ENCODE peak calls at places on chromosomes 7 and 10, in nine cellular contexts. X is H9, V is lung, O is heart left ventricle, B is MM.1S, W is cardiac muscle cell, J is aorta, L is adipocyte, U is stomach. N is an unnamed sample.

GRCh38 chr7:151046603-151047573 is 1.4 kb upstream of the ASIC3 start:
- DNase-seq in B (no peak), V (peak; percentile 35), J (peak; percentile 77), W (peak; percentile 71), O (no peak), L (peak; percentile 82), X (no peak), U (no peak), N (no peak)

GRCh38 chr10:25174461-25175230 is at the start of gene GPR158:
- DNase-seq in V (peak; percentile 92), U (peak; percentile 91), W (peak; percentile 99), O (peak; percentile 91), L (peak; percentile 88), J (peak; percentile 92), X (peak; percentile 95), B (peak; percentile 25), N (peak; percentile 82)

GRCh38 chr7:101625076-101625914 is 3.8 kb downstream of the MYL10 start:
- DNase-seq in O (no peak), L (peak; percentile 44), X (no peak), J (no peak), U (no peak), B (no peak), W (peak; percentile 43), V (no peak), N (no peak)

GRCh38 chr7:30241767-30242166 is 42.6 kb upstream of the ZNRF2 start:
- DNase-seq in U (no peak), O (no peak), J (no peak), B (no peak), L (no peak), W (no peak), X (no peak), V (no peak), N (no peak)

GRCh38 chr7:50214141-50214670 is 90.3 kb upstream of the IKZF1 start:
- DNase-seq in L (no peak), W (no peak), O (no peak), B (no peak), U (no peak), V (no peak), J (no peak), X (no peak), N (no peak)

GRCh38 chr10:35795131-35795819 is 153.2 kb upstream of the FZD8 start:
- DNase-seq in W (peak; percentile 19), O (peak; percentile 30), B (no peak), V (no peak), J (peak; percentile 63), U (no peak), L (no peak), X (no peak), N (no peak)

GRCh38 chr10:22550732-22551131 is 163.6 kb downstream of the PIP4K2A start:
- DNase-seq in O (peak; percentile 44), L (peak; percentile 52), U (peak; percentile 44), B (peak; percentile 10), V (no peak), J (no peak), X (peak; percentile 71), W (peak; percentile 45), N (peak; percentile 64)

GRCh38 chr7:2732959-2733584 is 45.1 kb downstream of the AMZ1 start:
- DNase-seq in J (peak; percentile 77), O (peak; percentile 82), V (no peak), U (peak; percentile 74), B (no peak), X (peak; percentile 15), W (peak; percentile 79), L (no peak), N (no peak)

GRCh38 chr7:27145884-27146401 is 1.6 kb downstream of the HOXA6 start:
- DNase-seq in X (no peak), U (no peak), B (no peak), L (no peak), V (no peak), W (no peak), J (no peak), O (no peak), N (peak; percentile 16)

GRCh38 chr7:27146491-27147210 is 923 bp downstream of the HOXA6 start:
- DNase-seq in U (no peak), L (no peak), X (no peak), B (no peak), O (no peak), W (no peak), J (no peak), V (no peak), N (peak; percentile 47)

GRCh38 chr7:27143950-27144798 is 693 bp upstream of the HOXA5 start:
- DNase-seq in V (no peak), X (no peak), J (no peak), W (no peak), O (no peak), U (no peak), B (no peak), L (no peak), N (peak; percentile 55)

GRCh38 chr7:27144799-27145166 is 1.3 kb upstream of the HOXA5 start:
- DNase-seq in J (no peak), V (no peak), O (no peak), W (no peak), L (no peak), U (no peak), X (no peak), B (no peak), N (no peak)

DNA sequence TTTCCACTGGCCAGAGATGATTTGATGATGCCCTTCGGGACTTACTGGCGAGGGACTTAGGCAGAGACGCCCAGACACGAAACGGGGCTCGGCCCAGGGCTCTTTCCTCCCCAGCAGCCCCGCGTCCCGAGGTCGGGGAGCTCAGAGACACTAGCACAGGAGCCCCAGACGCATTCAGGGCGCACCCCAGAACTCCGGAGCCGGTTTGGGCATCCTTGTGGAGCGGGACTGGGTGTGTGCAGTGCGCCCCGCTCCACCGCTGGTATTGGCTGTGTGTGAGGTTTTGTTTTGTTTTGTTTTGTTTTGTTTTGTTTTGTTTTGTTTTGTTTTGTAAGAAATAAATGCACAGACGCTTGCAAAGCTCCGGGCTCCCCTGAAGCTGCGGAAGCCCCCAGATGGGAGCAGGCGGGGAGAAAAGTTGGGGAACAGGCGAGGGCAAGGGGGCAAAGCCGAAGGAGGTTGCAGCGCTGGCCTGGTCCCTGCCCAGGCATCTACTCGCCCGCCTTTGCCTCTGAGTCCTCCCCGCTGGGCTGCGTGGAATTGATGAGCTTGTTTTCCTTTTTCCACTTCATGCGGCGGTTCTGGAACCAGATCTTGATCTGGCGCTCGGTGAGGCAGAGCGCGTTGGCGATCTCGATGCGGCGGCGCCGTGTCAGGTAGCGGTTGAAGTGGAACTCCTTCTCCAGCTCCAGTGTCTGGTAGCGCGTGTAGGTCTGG is 1.8 kb upstream of the HOXA5 start:
- DNase-seq in O (no peak), W (no peak), V (no peak), X (no peak), U (no peak), B (no peak), L (no peak), J (no peak), N (peak; percentile 61)
- H3K4me1 ChIP-seq in O (peaks cover 27% of the 10 kb centered on the region), W (no peaks in the 10 kb centered on the region), V (no peaks in the 10 kb centered on the region), X (no peaks in the 10 kb centered on the region), U (peaks cover 36% of the 10 kb centered on the region), B (no peaks in the 10 kb centered on the region), L (peaks cover 44% of the 10 kb centered on the region), J (no peaks in the 10 kb centered on the region), N (peaks cover 32% of the 10 kb centered on the region)

GRCh38 chr7:130926021-130926691 is 192.1 kb upstream of the KLF14 start:
- DNase-seq in J (no peak), V (no peak), U (no peak), X (no peak), B (no peak), O (no peak), W (no peak), L (no peak), N (no peak)

GRCh38 chr7:130927062-130927461 is 193.1 kb upstream of the KLF14 start:
- DNase-seq in U (no peak), V (no peak), B (no peak), J (no peak), O (no peak), W (no peak), L (no peak), X (no peak), N (no peak)

GRCh38 chr7:130927564-130927963 is 193.6 kb upstream of the KLF14 start:
- DNase-seq in W (no peak), U (no peak), V (no peak), J (no peak), X (no peak), O (no peak), B (no peak), L (no peak), N (no peak)

GRCh38 chr7:130923930-130924329 is 189.9 kb upstream of the KLF14 start:
- DNase-seq in W (no peak), B (no peak), L (no peak), J (no peak), X (no peak), O (no peak), U (no peak), V (no peak), N (no peak)

DNA sequence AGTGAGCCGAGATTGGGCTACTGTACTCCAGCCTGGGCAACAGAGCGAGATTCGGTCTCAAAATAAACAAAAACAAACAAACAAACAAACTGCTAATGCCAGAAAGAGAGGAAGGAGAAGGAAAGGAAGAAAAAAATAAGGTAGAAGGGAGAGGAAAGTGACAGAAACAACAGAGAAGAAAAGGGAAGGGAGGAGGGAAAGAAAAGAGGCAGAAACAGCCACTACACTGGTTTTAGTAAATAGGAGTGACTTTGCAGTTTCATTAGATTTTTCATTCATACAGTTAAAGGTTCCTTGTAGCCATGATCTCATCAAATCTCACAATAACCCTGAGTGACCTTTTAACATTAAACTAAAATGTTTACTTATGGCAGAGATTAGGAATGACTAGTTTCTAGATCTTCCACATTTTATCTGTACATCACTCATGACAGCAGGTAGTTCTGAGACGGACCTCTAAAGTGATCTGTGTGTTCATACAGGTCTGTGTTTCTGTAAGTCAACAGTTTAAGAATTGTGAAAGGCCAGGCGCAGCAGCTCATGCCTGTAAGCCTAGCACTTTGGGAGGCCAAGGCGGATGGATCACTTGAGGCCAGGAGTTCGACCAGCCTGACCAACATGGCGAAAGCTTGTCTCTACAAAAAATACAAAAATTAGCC is 191.3 kb upstream of the KLF14 start:
- DNase-seq in W (no peak), X (no peak), V (no peak), O (no peak), L (no peak), U (no peak), J (no peak), B (no peak), N (no peak)
- H3K4me1 ChIP-seq in W (no peaks in the 10 kb centered on the region), X (no peaks in the 10 kb centered on the region), V (peaks cover 5% of the 10 kb centered on the region), O (peaks cover 41% of the 10 kb centered on the region), L (peaks cover 34% of the 10 kb centered on the region), U (peaks cover 86% of the 10 kb centered on the region), J (peaks cover 10% of the 10 kb centered on the region), B (no peaks in the 10 kb centered on the region), N (peaks cover 48% of the 10 kb centered on the region)

DNA sequence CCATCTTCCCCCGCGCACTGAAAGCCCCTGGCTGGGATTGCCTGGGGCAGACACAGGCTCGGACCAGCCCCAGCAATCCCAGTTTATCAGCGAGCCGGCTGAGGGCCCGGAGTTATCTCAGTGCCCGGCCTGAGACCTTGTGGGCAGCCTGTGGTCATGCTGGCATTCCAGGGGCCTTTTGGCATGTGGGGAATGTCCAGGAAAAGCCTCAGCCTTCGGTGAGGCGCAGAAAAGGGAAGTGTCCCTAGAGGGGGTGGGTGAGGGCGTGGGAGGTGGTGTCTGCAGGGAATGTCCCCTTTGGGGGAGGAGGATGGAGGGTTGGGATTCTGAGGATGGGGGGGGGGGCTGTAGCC is 167.9 kb upstream of the TNRC18 start:
- DNase-seq in U (peak; percentile 47), V (no peak), J (peak; percentile 79), W (peak; percentile 92), L (peak; percentile 89), X (no peak), B (no peak), O (peak; percentile 35), N (no peak)
- H3K4me1 ChIP-seq in U (peaks cover 54% of the 10 kb centered on the region), V (no peaks in the 10 kb centered on the region), J (no peaks in the 10 kb centered on the region), W (peaks cover 17% of the 10 kb centered on the region), L (peaks cover 27% of the 10 kb centered on the region), X (peaks cover 2% of the 10 kb centered on the region), B (no peaks in the 10 kb centered on the region), O (peaks cover 37% of the 10 kb centered on the region), N (peaks cover 28% of the 10 kb centered on the region)

GRCh38 chr10:83544049-83544448 is 595.3 kb upstream of the GHITM start:
- DNase-seq in J (no peak), W (no peak), X (no peak), L (no peak), V (no peak), B (no peak), O (no peak), U (no peak), N (no peak)

GRCh38 chr10:83541096-83541495 is 598.2 kb upstream of the GHITM start:
- DNase-seq in W (no peak), L (peak; percentile 22), U (no peak), V (no peak), X (no peak), B (no peak), J (no peak), O (no peak), N (no peak)

GRCh38 chr10:83539528-83540308 is 599.6 kb upstream of the GHITM start:
- DNase-seq in J (peak; percentile 65), O (peak; percentile 87), X (peak; percentile 48), U (no peak), W (peak; percentile 70), B (peak; percentile 12), V (no peak), L (peak; percentile 74), N (no peak)

GRCh38 chr10:83545901-83546391 is 593.4 kb upstream of the GHITM start:
- DNase-seq in X (no peak), U (no peak), L (no peak), O (peak; percentile 64), V (no peak), W (peak; percentile 56), B (no peak), J (no peak), N (no peak)

DNA sequence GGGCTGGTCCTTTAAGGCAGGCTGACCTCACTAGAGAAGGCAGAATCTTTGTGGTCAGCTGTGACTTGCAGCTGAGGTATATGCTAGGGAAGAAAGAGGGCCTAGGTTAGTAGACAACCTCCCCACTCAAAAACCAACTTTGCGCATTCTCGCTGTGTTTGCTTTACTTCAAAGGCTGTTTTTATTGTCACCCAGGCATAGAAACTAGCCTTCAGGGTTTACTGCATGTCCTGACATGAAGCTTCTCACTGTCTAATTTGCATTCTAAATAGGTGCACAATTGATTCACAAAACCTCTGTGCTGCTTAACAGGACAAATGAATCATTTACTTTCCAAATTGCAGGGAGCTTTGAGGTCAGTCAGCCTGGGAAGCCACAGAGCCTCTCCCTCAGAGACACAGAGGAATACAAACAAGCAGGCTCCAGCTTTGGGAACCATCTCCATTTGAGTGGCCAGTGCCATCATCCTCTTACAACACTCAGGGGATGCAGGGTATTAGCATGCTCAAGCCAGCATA is 596.5 kb upstream of the GHITM start:
- DNase-seq in U (no peak), W (peak; percentile 6), V (no peak), X (no peak), B (peak; percentile 39), O (peak; percentile 42), J (no peak), L (peak; percentile 46), N (no peak)
- H3K4me1 ChIP-seq in U (peaks cover 8% of the 10 kb centered on the region), W (peaks cover 31% of the 10 kb centered on the region), V (peaks cover 6% of the 10 kb centered on the region), X (no peaks in the 10 kb centered on the region), B (peaks cover 19% of the 10 kb centered on the region), O (peaks cover 25% of the 10 kb centered on the region), J (no peaks in the 10 kb centered on the region), L (peaks cover 36% of the 10 kb centered on the region), N (no peaks in the 10 kb centered on the region)

N was measured in mucosa of descending colon.